ENCODE peak calls at places on chromosome 1, in seven cellular contexts. One of them, this sample, is unnamed.

GRCh38 chr1:186244825-186245224 is 130.2 kb downstream of the TPR start:
- DNase-seq in heart left ventricle: no peak
- DNase-seq in pancreas: no peak
- DNase-seq in fibroblast of mammary gland: no peak
- DNase-seq in foreskin fibroblast: no peak
- DNase-seq in epithelial cell of esophagus: peak
- DNase-seq in ovary: no peak
- DNase-seq in this sample: no peak

GRCh38 chr1:4741876-4742423 is 87.5 kb downstream of the AJAP1 start:
- DNase-seq in heart left ventricle: no peak
- DNase-seq in pancreas: no peak
- DNase-seq in fibroblast of mammary gland: no peak
- DNase-seq in foreskin fibroblast: no peak
- DNase-seq in epithelial cell of esophagus: no peak
- DNase-seq in ovary: no peak
- DNase-seq in this sample: no peak

GRCh38 chr1:60598055-60598910 is 484.1 kb upstream of the NFIA start:
- DNase-seq in heart left ventricle: no peak
- DNase-seq in pancreas: no peak
- DNase-seq in fibroblast of mammary gland: no peak
- DNase-seq in foreskin fibroblast: no peak
- DNase-seq in epithelial cell of esophagus: no peak
- DNase-seq in ovary: no peak
- DNase-seq in this sample: no peak

GRCh38 chr1:154095456-154095855 is 59.4 kb downstream of the NUP210L start:
- DNase-seq in heart left ventricle: no peak
- DNase-seq in pancreas: no peak
- DNase-seq in fibroblast of mammary gland: no peak
- DNase-seq in foreskin fibroblast: no peak
- DNase-seq in epithelial cell of esophagus: no peak
- DNase-seq in ovary: no peak
- DNase-seq in this sample: no peak

GRCh38 chr1:116230712-116231111 is 119.5 kb downstream of the MAB21L3 start:
- DNase-seq in heart left ventricle: no peak
- DNase-seq in pancreas: no peak
- DNase-seq in fibroblast of mammary gland: no peak
- DNase-seq in foreskin fibroblast: no peak
- DNase-seq in epithelial cell of esophagus: no peak
- DNase-seq in ovary: no peak
- DNase-seq in this sample: no peak

GRCh38 chr1:241096982-241097381 is 260.0 kb downstream of the RGS7 start:
- DNase-seq in heart left ventricle: no peak
- DNase-seq in pancreas: no peak
- DNase-seq in fibroblast of mammary gland: no peak
- DNase-seq in foreskin fibroblast: no peak
- DNase-seq in epithelial cell of esophagus: no peak
- DNase-seq in ovary: no peak
- DNase-seq in this sample: no peak

GRCh38 chr1:243903023-243903422 is 53.0 kb upstream of the AKT3 start:
- DNase-seq in heart left ventricle: no peak
- DNase-seq in pancreas: no peak
- DNase-seq in fibroblast of mammary gland: no peak
- DNase-seq in foreskin fibroblast: no peak
- DNase-seq in epithelial cell of esophagus: no peak
- DNase-seq in ovary: no peak
- DNase-seq in this sample: no peak

GRCh38 chr1:116405241-116406135 is 32.4 kb downstream of the ATP1A1 start:
- DNase-seq in heart left ventricle: peak
- DNase-seq in pancreas: no peak
- DNase-seq in fibroblast of mammary gland: no peak
- DNase-seq in foreskin fibroblast: no peak
- DNase-seq in epithelial cell of esophagus: no peak
- DNase-seq in ovary: no peak
- DNase-seq in this sample: no peak

GRCh38 chr1:46735708-46736324 is 16.9 kb upstream of the EFCAB14 start:
- DNase-seq in heart left ventricle: no peak
- DNase-seq in pancreas: peak
- DNase-seq in fibroblast of mammary gland: peak
- DNase-seq in foreskin fibroblast: peak
- DNase-seq in epithelial cell of esophagus: peak
- DNase-seq in ovary: no peak
- DNase-seq in this sample: peak

GRCh38 chr1:26538480-26539412 is 9.2 kb downstream of the RPS6KA1 start:
- DNase-seq in heart left ventricle: peak
- DNase-seq in pancreas: peak
- DNase-seq in fibroblast of mammary gland: peak
- DNase-seq in foreskin fibroblast: no peak
- DNase-seq in epithelial cell of esophagus: peak
- DNase-seq in ovary: no peak
- DNase-seq in this sample: no peak

GRCh38 chr1:180994262-180994661 is 28.4 kb downstream of the STX6 start:
- DNase-seq in heart left ventricle: no peak
- DNase-seq in pancreas: no peak
- DNase-seq in fibroblast of mammary gland: peak
- DNase-seq in foreskin fibroblast: no peak
- DNase-seq in epithelial cell of esophagus: peak
- DNase-seq in ovary: no peak
- DNase-seq in this sample: no peak

GRCh38 chr1:31666290-31666963 is 21.8 kb upstream of the PEF1 start:
- DNase-seq in heart left ventricle: no peak
- DNase-seq in pancreas: no peak
- DNase-seq in fibroblast of mammary gland: peak
- DNase-seq in foreskin fibroblast: no peak
- DNase-seq in epithelial cell of esophagus: peak
- DNase-seq in ovary: no peak
- DNase-seq in this sample: peak

DNA sequence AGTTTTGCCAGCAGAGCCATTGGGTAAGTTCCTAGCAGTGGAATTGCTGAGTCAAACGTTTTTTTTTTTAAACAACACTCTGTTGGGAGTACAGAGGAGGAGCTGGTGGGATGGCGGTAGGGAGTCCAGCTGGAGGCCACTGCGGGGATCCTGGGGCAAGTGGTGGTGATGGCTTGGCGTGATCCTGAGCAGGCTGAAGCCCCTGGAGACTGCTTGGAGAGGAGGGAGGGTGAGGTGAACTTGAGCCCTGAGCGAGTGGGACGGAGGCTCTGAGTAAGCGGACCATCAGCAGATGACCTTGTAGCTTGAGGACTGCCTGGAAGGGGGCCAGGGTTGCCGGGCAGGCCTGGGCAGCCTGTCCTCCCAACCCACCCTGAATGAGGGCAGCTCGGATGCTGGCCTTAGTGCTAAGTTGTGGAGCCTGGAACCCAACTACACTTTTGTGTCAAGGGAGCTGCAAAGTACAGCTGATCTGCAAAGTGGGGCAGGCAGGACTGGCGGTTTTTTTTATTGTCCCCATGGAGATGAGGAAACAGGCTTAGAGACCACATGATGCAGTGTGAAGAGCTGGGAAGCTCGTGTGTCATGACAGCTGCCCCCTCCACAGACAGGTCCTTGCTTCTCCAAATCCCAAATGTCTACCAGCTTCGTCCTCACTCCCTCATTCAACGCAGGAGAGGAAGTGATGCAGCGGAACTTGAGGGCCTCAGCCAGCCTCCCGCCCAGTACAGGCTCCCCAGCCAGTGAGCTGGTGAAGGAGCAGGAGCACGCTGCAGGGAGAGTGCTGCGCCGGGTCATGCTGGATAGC is 20.2 kb downstream of the MRPL37 start:
- DNase-seq in heart left ventricle: peak
- DNase-seq in pancreas: peak
- DNase-seq in fibroblast of mammary gland: peak
- DNase-seq in foreskin fibroblast: peak
- DNase-seq in epithelial cell of esophagus: no peak
- DNase-seq in ovary: peak
- DNase-seq in this sample: no peak
- H3K4me3 ChIP-seq in heart left ventricle: no peak
- H3K4me3 ChIP-seq in pancreas: no peak
- H3K4me3 ChIP-seq in fibroblast of mammary gland: no peak
- H3K4me3 ChIP-seq in foreskin fibroblast: no peak
- H3K4me3 ChIP-seq in epithelial cell of esophagus: no peak
- H3K4me3 ChIP-seq in ovary: no peak
- H3K4me3 ChIP-seq in this sample: no peak

GRCh38 chr1:203306970-203307541 is 1.7 kb downstream of the BTG2 start:
- DNase-seq in heart left ventricle: peak
- DNase-seq in pancreas: peak
- DNase-seq in fibroblast of mammary gland: no peak
- DNase-seq in foreskin fibroblast: no peak
- DNase-seq in epithelial cell of esophagus: no peak
- DNase-seq in ovary: peak
- DNase-seq in this sample: no peak
- TF ChIP-seq CTCF in heart left ventricle: no peak
- TF ChIP-seq CTCF in pancreas: no peak
- TF ChIP-seq CTCF in fibroblast of mammary gland: no peak
- TF ChIP-seq CTCF in foreskin fibroblast: no peak
- TF ChIP-seq CTCF in epithelial cell of esophagus: no peak
- TF ChIP-seq CTCF in ovary: no peak
- TF ChIP-seq CTCF in this sample: no peak

GRCh38 chr1:204685236-204686006 is at the start of gene LRRN2:
- DNase-seq in heart left ventricle: no peak
- DNase-seq in pancreas: peak
- DNase-seq in fibroblast of mammary gland: no peak
- DNase-seq in foreskin fibroblast: no peak
- DNase-seq in epithelial cell of esophagus: peak
- DNase-seq in ovary: peak
- DNase-seq in this sample: no peak

GRCh38 chr1:204683284-204684205 is 2.0 kb downstream of the LRRN2 start:
- DNase-seq in heart left ventricle: no peak
- DNase-seq in pancreas: no peak
- DNase-seq in fibroblast of mammary gland: no peak
- DNase-seq in foreskin fibroblast: no peak
- DNase-seq in epithelial cell of esophagus: no peak
- DNase-seq in ovary: no peak
- DNase-seq in this sample: no peak

GRCh38 chr1:204680461-204680860 is 5.1 kb downstream of the LRRN2 start:
- DNase-seq in heart left ventricle: no peak
- DNase-seq in pancreas: no peak
- DNase-seq in fibroblast of mammary gland: no peak
- DNase-seq in foreskin fibroblast: no peak
- DNase-seq in epithelial cell of esophagus: no peak
- DNase-seq in ovary: no peak
- DNase-seq in this sample: no peak

GRCh38 chr1:204684551-204685235 is 845 bp downstream of the LRRN2 start:
- DNase-seq in heart left ventricle: peak
- DNase-seq in pancreas: peak
- DNase-seq in fibroblast of mammary gland: no peak
- DNase-seq in foreskin fibroblast: no peak
- DNase-seq in epithelial cell of esophagus: no peak
- DNase-seq in ovary: peak
- DNase-seq in this sample: no peak

GRCh38 chr1:204684206-204684536 is 1.4 kb downstream of the LRRN2 start:
- DNase-seq in heart left ventricle: no peak
- DNase-seq in pancreas: no peak
- DNase-seq in fibroblast of mammary gland: no peak
- DNase-seq in foreskin fibroblast: no peak
- DNase-seq in epithelial cell of esophagus: no peak
- DNase-seq in ovary: no peak
- DNase-seq in this sample: no peak
- H3K4me3 ChIP-seq in heart left ventricle: peak
- H3K4me3 ChIP-seq in pancreas: no peak
- H3K4me3 ChIP-seq in fibroblast of mammary gland: no peak
- H3K4me3 ChIP-seq in foreskin fibroblast: no peak
- H3K4me3 ChIP-seq in epithelial cell of esophagus: no peak
- H3K4me3 ChIP-seq in ovary: peak
- H3K4me3 ChIP-seq in this sample: peak

DNA sequence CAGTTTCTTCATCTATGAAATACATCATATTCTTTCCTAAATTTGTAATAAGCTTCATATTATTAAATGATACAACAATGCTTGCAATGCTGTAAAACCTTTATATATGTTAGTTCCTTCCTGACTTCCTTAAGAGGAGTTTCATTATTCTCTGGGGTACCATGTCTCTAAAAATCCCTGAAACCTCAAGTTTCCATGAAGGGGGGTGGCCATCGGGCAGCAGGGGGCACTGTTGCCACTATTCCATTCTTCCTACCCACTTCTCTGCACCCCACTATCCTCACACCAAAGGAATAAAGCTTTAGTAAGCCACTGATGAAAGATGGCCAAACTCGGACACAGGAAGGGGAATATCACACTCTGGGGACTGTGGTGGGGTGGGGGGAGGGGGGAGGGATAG is 9.0 kb upstream of the DMRTB1 start:
- DNase-seq in heart left ventricle: no peak
- DNase-seq in pancreas: no peak
- DNase-seq in fibroblast of mammary gland: no peak
- DNase-seq in foreskin fibroblast: no peak
- DNase-seq in epithelial cell of esophagus: no peak
- DNase-seq in ovary: no peak
- DNase-seq in this sample: no peak
- TF ChIP-seq CTCF in heart left ventricle: peak
- TF ChIP-seq CTCF in pancreas: no peak
- TF ChIP-seq CTCF in fibroblast of mammary gland: peak
- TF ChIP-seq CTCF in foreskin fibroblast: peak
- TF ChIP-seq CTCF in epithelial cell of esophagus: peak
- TF ChIP-seq CTCF in ovary: no peak
- TF ChIP-seq CTCF in this sample: peak

DNA sequence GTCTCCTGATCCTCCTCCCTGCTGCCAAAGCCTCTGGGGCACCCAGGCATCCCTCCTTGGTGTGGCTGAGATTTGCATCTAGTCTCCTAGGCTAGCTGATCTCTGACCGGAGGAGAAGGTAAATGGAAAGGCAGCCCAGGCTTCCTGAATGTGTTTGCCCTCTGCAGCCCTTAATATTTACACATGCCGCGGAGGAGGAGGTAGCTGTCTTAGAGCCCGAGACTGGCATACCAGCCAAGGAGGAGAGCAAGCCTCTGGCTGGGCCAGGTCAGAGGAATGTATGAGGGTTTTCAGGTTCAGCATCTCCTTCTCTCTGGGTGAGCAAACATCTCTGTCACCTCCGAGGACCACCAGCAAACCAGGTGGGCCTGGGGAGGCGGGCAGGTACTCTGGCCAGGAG is 86.0 kb upstream of the GRIK3 start:
- DNase-seq in heart left ventricle: no peak
- DNase-seq in pancreas: no peak
- DNase-seq in fibroblast of mammary gland: no peak
- DNase-seq in foreskin fibroblast: no peak
- DNase-seq in epithelial cell of esophagus: no peak
- DNase-seq in ovary: no peak
- DNase-seq in this sample: no peak
- H3K4me3 ChIP-seq in heart left ventricle: no peak
- H3K4me3 ChIP-seq in pancreas: no peak
- H3K4me3 ChIP-seq in fibroblast of mammary gland: no peak
- H3K4me3 ChIP-seq in foreskin fibroblast: no peak
- H3K4me3 ChIP-seq in epithelial cell of esophagus: no peak
- H3K4me3 ChIP-seq in ovary: no peak
- H3K4me3 ChIP-seq in this sample: no peak

This sample was measured in retinal pigment epithelial cell.